ENCODE peak calls at places on chromosomes 12 and 14, in nine cellular contexts. Y is nephron progenitor cell, K is Calu3, Z is prostate gland, N is coronary artery, R is uterus, H is fibroblast of mammary gland, G is activated B cell treated with CpG ODN at 0.5 μM for 24 hours, W is HFFc6. T is an unnamed sample.

GRCh38 chr14:23115492-23115850 is 3.6 kb downstream of the CEBPE start:
- DNase-seq in G (no peak), N (no peak), W (no peak), Y (no peak), Z (no peak), H (no peak), R (no peak), K (no peak), T (no peak)

GRCh38 chr14:19941668-19942067 is 11.0 kb downstream of the OR4K1 start:
- DNase-seq in W (no peak), H (no peak), R (no peak), K (no peak), G (no peak), Z (no peak), Y (no peak), N (no peak), T (no peak)

GRCh38 chr14:20798318-20798717 is 4.3 kb downstream of the RNASE1 start:
- DNase-seq in H (no peak), K (no peak), Y (no peak), R (no peak), W (no peak), Z (no peak), G (no peak), N (no peak), T (no peak)

GRCh38 chr12:12172106-12172511 is 94.7 kb downstream of the LRP6 start:
- DNase-seq in K (peak), Y (no peak), H (peak), N (no peak), W (peak), R (no peak), G (no peak), Z (peak), T (no peak)

GRCh38 chr12:666766-667308 is 3.6 kb upstream of the NINJ2 start:
- DNase-seq in N (no peak), H (peak), G (no peak), R (no peak), W (peak), K (no peak), Y (no peak), Z (no peak), T (no peak)

GRCh38 chr14:92987713-92988510 is 65.0 kb downstream of the CHGA start:
- DNase-seq in N (no peak), G (no peak), H (no peak), W (no peak), K (no peak), R (no peak), Z (no peak), Y (no peak), T (no peak)

GRCh38 chr12:111010061-111010460 is 89.7 kb upstream of the MYL2 start:
- DNase-seq in R (no peak), Y (no peak), N (no peak), G (no peak), W (no peak), H (no peak), Z (no peak), K (no peak), T (no peak)

GRCh38 chr12:116319851-116320621 is 42.5 kb upstream of the MED13L start:
- DNase-seq in G (no peak), N (peak), H (peak), K (no peak), R (peak), Z (peak), Y (no peak), W (peak), T (no peak)

GRCh38 chr12:44046732-44047417 is 211.0 kb downstream of the TMEM117 start:
- DNase-seq in G (no peak), Y (no peak), N (no peak), K (no peak), Z (no peak), W (no peak), H (no peak), R (no peak), T (no peak)

GRCh38 chr14:105200074-105200473 is 19.0 kb upstream of the NUDT14 start:
- DNase-seq in Z (no peak), H (no peak), K (no peak), Y (no peak), N (no peak), R (no peak), G (no peak), W (no peak), T (no peak)

GRCh38 chr12:615620-616019 is 47.6 kb downstream of the NINJ2 start:
- DNase-seq in R (no peak), H (no peak), N (no peak), W (no peak), K (no peak), Z (no peak), Y (no peak), G (no peak), T (no peak)

GRCh38 chr12:16325426-16325825 is 22.0 kb upstream of the MGST1 start:
- DNase-seq in H (no peak), Y (no peak), W (no peak), Z (no peak), R (no peak), G (no peak), K (peak), N (no peak), T (no peak)

GRCh38 chr14:23321572-23322547 is 603 bp downstream of the PABPN1 start:
- DNase-seq in N (no peak), W (peak), H (peak), Y (peak), G (no peak), K (peak), Z (peak), R (peak), T (peak)

GRCh38 chr14:71725802-71726638 is 206.2 kb upstream of the RGS6 start:
- DNase-seq in W (peak), Z (no peak), K (no peak), Y (no peak), H (peak), G (no peak), R (no peak), N (no peak), T (no peak)

GRCh38 chr12:88625316-88625715 is 45.0 kb upstream of the KITLG start:
- DNase-seq in K (no peak), N (no peak), R (no peak), Z (no peak), Y (peak), W (no peak), H (no peak), G (no peak), T (no peak)

GRCh38 chr14:68723808-68724268 is 69.0 kb downstream of the ZFP36L1 start:
- DNase-seq in H (no peak), Z (no peak), W (no peak), K (no peak), Y (no peak), N (no peak), R (no peak), G (no peak), T (no peak)

GRCh38 chr14:105525861-105526780 is at the start of gene TMEM121:
- DNase-seq in Y (peak), W (no peak), H (no peak), K (peak), N (no peak), R (no peak), Z (no peak), G (no peak), T (peak)

GRCh38 chr14:51552275-51552674 is 99.4 kb upstream of the FRMD6 start:
- DNase-seq in H (no peak), W (no peak), Y (no peak), R (no peak), K (no peak), G (no peak), N (no peak), Z (no peak), T (no peak)

GRCh38 chr12:109273354-109273753 is 35.7 kb downstream of the FOXN4 start:
- DNase-seq in Y (peak), Z (no peak), N (no peak), W (no peak), G (no peak), H (no peak), K (no peak), R (no peak), T (no peak)

GRCh38 chr12:130838284-130838950 is 633 bp downstream of the STX2 start:
- DNase-seq in W (peak), R (peak), Z (peak), N (no peak), K (peak), Y (no peak), G (no peak), H (no peak), T (no peak)

GRCh38 chr14:55271572-55272414 is 572 bp downstream of the FBXO34 start:
- DNase-seq in Y (peak), G (peak), R (peak), K (peak), W (peak), H (peak), N (peak), Z (peak), T (peak)

GRCh38 chr14:76995279-76996035 is 33.1 kb downstream of the IRF2BPL start:
- DNase-seq in K (no peak), Y (no peak), R (no peak), N (no peak), G (no peak), Z (no peak), H (no peak), W (no peak), T (no peak)

GRCh38 chr12:51773145-51773869 is 75.2 kb downstream of the FIGNL2 start:
- DNase-seq in Z (no peak), W (peak), G (no peak), Y (no peak), K (no peak), H (peak), N (no peak), R (no peak), T (no peak)

GRCh38 chr14:60652674-60653387 is 3.6 kb upstream of the SIX1 start:
- DNase-seq in Z (peak), Y (peak), R (no peak), K (no peak), G (no peak), H (no peak), W (no peak), N (no peak), T (no peak)

GRCh38 chr12:115354007-115354452 is 670.1 kb upstream of the TBX3 start:
- DNase-seq in N (peak), Z (peak), Y (no peak), W (peak), H (peak), K (no peak), G (no peak), R (peak), T (no peak)

GRCh38 chr14:55274144-55274543 is 2.9 kb downstream of the FBXO34 start:
- DNase-seq in K (no peak), N (no peak), R (no peak), G (no peak), H (no peak), Z (no peak), W (no peak), Y (no peak), T (no peak)

GRCh38 chr12:62719027-62719426 is 215.9 kb downstream of the PPM1H start:
- DNase-seq in H (no peak), G (no peak), N (no peak), Z (no peak), R (no peak), W (no peak), Y (no peak), K (no peak), T (no peak)

GRCh38 chr12:102249073-102249854 is 51.6 kb upstream of the PMCH start:
- DNase-seq in H (peak), W (no peak), K (no peak), R (no peak), G (no peak), Z (no peak), Y (no peak), N (no peak), T (no peak)

GRCh38 chr12:26723379-26724308 is 109.3 kb downstream of the ITPR2 start:
- DNase-seq in R (peak), N (no peak), G (no peak), K (no peak), Y (no peak), Z (peak), W (peak), H (no peak), T (no peak)

GRCh38 chr12:96416033-96416790 is 16.0 kb upstream of the CDK17 start:
- DNase-seq in N (no peak), H (peak), Z (no peak), R (no peak), G (no peak), W (peak), K (peak), Y (no peak), T (no peak)

GRCh38 chr12:49868952-49869815 is 26.3 kb upstream of the BCDIN3D start:
- DNase-seq in N (peak), Y (no peak), G (no peak), Z (peak), W (peak), R (peak), K (no peak), H (peak), T (no peak)

GRCh38 chr12:98820005-98820404 is 174.9 kb downstream of the APAF1 start:
- DNase-seq in G (no peak), Z (no peak), H (no peak), N (no peak), Y (no peak), R (no peak), K (no peak), W (no peak), T (no peak)

GRCh38 chr14:77616133-77616453 is 344 bp downstream of the SPTLC2 start:
- DNase-seq in Y (no peak), N (no peak), R (no peak), H (no peak), K (no peak), Z (no peak), G (no peak), W (no peak), T (no peak)

DNA sequence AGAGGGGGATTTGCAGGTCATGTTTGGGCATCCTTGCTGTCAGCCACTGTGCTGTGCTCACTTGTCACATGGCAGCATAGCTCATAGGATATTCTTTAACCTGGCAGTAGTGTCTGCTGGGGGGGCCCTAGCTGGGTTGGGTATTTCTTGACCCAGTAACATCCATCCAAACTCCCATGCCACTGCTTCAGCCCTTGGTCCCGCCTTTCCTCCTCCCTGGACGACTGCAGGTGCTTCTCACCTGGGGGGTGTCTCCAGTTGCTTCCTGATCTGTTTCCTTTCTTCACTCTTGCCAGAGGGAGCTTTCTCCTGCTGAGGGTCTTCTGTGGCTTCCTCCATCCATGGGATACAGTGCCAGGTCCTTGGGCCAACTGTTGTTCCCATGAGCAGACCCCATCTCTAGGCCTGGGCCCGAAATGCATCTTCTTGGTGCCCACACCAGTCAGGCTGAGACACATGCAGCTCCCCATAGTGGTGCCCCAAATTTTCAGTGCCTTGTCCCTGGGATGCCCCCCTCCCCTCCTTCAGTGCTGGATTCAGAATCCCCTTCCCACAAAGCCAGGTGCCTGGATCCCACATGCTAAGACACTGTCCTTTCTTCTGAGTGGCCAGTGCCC is 20.5 kb downstream of the C14orf132 start:
- DNase-seq in N (peak), Y (no peak), W (no peak), Z (no peak), H (no peak), G (no peak), K (no peak), R (peak), T (no peak)
- TF ChIP-seq CTCF in N (no peak), Y (no peak), W (no peak), Z (no peak), H (no peak), G (no peak), K (no peak), R (no peak), T (no peak)

DNA sequence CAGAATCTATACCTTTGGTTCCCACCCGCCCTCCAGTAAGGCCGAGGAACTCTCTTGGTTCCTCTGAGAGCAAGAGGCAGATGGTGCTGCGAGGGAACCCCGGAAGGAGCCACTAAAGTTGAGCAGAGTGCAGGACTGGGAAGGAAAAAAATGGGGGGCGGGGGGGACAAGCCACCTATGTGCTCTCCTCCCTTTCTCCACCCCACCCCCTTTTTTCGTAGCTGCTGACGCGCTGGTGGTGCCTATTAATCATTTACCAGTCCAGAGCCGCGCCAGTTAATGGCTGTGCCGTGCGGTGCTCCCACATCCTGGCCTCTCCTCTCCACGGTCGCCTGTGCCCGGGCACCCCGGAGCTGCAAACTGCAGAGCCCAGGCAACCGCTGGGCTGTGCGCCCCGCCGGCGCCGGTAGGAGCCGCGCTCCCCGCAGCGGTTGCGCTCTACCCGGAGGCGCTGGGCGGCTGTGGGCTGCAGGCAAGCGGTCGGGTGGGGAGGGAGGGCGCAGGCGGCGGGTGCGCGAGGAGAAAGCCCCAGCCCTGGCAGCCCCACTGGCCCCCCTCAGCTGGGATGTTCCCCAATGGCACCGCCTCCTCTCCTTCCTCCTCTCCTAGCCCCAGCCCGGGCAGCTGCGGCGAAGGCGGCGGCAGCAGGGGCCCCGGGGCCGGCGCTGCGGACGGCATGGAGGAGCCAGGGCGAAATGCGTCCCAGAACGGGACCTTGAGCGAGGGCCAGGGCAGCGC is 1.3 kb downstream of the SSTR1 start:
- DNase-seq in Z (no peak), R (no peak), K (peak), N (no peak), G (no peak), Y (peak), W (peak), H (peak), T (peak)
- TF ChIP-seq CTCF in Z (no peak), R (no peak), K (no peak), N (no peak), G (no peak), Y (peak), W (peak), H (no peak), T (peak)

GRCh38 chr12:46982629-46983392 is 96.6 kb upstream of the PCED1B start:
- DNase-seq in Z (no peak), G (no peak), H (no peak), Y (no peak), R (no peak), N (no peak), W (no peak), K (no peak), T (no peak)
- TF ChIP-seq CTCF in Z (no peak), G (no peak), H (no peak), Y (no peak), R (no peak), N (no peak), W (no peak), K (no peak), T (no peak)

GRCh38 chr12:53049582-53050318 is at the start of gene TNS2:
- DNase-seq in Y (peak), K (no peak), H (peak), W (no peak), G (no peak), N (peak), R (peak), Z (no peak), T (no peak)

GRCh38 chr12:53046655-53047220 is 3.1 kb upstream of the TNS2 start:
- DNase-seq in W (peak), R (peak), Z (peak), Y (peak), K (peak), N (peak), H (peak), G (peak), T (no peak)

GRCh38 chr12:53047221-53048032 is 2.4 kb upstream of the TNS2 start:
- DNase-seq in Z (peak), K (peak), N (peak), H (peak), Y (peak), W (peak), G (peak), R (peak), T (peak)

GRCh38 chr12:53048780-53049401 is 974 bp upstream of the TNS2 start:
- DNase-seq in K (no peak), G (no peak), N (peak), W (peak), Z (no peak), Y (peak), R (peak), H (peak), T (no peak)

DNA sequence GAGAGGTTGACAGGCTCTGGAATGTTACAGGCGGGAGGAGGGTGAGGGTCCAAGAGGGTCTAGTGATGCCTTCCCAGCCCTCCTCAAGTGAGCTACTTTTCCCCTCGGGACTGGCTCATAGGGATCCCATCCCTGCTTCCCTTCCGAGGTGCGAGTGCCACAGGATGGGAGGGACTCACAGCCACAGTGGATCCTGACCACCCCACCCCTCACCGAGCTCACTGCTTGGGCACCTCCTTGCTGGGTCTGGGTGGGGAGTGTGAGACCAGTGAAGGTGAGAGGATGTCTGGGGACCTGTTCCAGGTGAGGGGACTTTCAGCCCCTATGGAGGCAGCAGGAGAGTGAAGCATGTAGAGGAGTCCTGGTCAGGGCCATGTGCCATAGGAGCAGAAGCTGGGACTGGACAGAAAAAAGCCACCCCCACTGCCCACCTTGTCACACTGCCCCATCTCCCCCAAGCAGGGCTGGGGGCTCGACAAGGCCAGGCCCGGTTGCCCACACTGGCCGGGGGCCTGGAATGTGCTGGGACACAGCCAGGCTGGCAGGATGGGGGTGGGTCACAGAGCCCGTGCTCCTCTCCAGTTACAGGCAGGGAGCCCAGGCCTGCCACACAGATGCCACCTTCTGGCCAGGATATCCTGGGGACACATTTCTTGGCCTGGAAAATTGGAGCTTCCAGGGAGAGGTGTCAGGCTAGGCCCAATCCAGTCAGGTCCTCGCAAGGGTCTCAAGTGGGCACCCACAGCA is 1.7 kb upstream of the TNS2 start:
- DNase-seq in R (peak), N (peak), Z (peak), W (no peak), H (no peak), Y (no peak), K (peak), G (no peak), T (no peak)
- TF ChIP-seq CTCF in R (no peak), N (no peak), Z (peak), W (peak), H (no peak), Y (no peak), K (no peak), G (no peak), T (no peak)

DNA sequence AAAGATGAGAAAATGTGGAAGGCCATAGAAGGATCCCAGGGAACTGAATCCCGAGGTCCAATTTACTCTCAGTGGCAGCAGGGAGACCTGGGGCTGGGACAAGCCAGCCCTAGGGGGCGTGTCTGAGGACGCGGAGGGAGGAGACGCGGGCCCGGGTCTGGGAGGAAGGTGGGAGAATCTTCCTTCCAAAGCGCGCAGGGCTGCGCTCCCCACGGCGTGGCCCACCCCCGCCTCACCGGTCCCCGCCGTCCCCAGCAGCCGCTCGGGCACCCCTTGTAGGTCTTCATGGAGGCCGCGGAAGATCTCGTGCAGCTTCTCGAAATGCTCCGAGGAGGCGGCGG is 323 bp downstream of the VTI1B start:
- DNase-seq in W (peak), G (peak), H (peak), N (peak), R (peak), K (peak), Z (peak), Y (peak), T (peak)
- TF ChIP-seq CTCF in W (peak), G (no peak), H (no peak), N (no peak), R (peak), K (no peak), Z (peak), Y (no peak), T (peak)